ENCODE peak calls at places on chromosomes 11 and 22, in five cellular contexts. U is HepG2, Z is AG04450, K is spleen, A is mucosa of descending colon. E is an unnamed sample. For H3K9me3, the result is how much of the 10 kb centered on the place peaks cover.

GRCh38 chr11:8386134-8386864 is 122.6 kb upstream of the LMO1 start:
- DNase-seq in Z (no peak), U (no peak), A (no peak), K (no peak), E (no peak)

GRCh38 chr22:20466659-20467379 is 28.8 kb downstream of the KLHL22 start:
- DNase-seq in U (no peak), K (peak), Z (no peak), A (no peak), E (no peak)

GRCh38 chr22:35311551-35311999 is 11.9 kb downstream of the TOM1 start:
- DNase-seq in A (no peak), U (no peak), K (peak), Z (no peak), E (no peak)

GRCh38 chr22:31937328-31937727 is 7.0 kb upstream of the YWHAH start:
- DNase-seq in U (no peak), A (no peak), Z (no peak), K (peak), E (no peak)

GRCh38 chr11:114060402-114061052 is 1.0 kb downstream of the ZBTB16 start:
- DNase-seq in A (peak), U (no peak), Z (no peak), K (peak), E (no peak)

GRCh38 chr11:33452806-33453205 is 195.6 kb downstream of the HIPK3 start:
- DNase-seq in U (no peak), A (no peak), K (no peak), Z (peak), E (peak)

GRCh38 chr11:97072420-97072819 is 682.6 kb downstream of the JRKL start:
- DNase-seq in Z (no peak), U (no peak), K (no peak), A (no peak), E (no peak)

GRCh38 chr11:20762980-20763379 is 93.6 kb downstream of the NELL1 start:
- DNase-seq in K (no peak), U (no peak), Z (no peak), A (no peak), E (no peak)

GRCh38 chr22:46090631-46091201 is 59.6 kb upstream of the PPARA start:
- DNase-seq in Z (no peak), A (peak), K (peak), U (no peak), E (peak)

GRCh38 chr11:55942785-55943392 is 6.7 kb upstream of the OR5I1 start:
- DNase-seq in Z (no peak), U (peak), A (no peak), K (no peak), E (no peak)

GRCh38 chr22:24455039-24455438 is 27.6 kb downstream of the ADORA2A start:
- DNase-seq in K (no peak), A (no peak), U (no peak), Z (no peak), E (no peak)

GRCh38 chr22:32606181-32606580 is 131.6 kb downstream of the FBXO7 start:
- DNase-seq in U (no peak), Z (no peak), A (no peak), K (peak), E (no peak)

GRCh38 chr11:223026-223789 is 12.9 kb downstream of the SIRT3 start:
- DNase-seq in U (no peak), Z (no peak), A (no peak), K (no peak), E (no peak)

GRCh38 chr22:43883012-43883661 is 8.7 kb downstream of the PNPLA5 start:
- DNase-seq in Z (no peak), K (peak), U (peak), A (peak), E (peak)

GRCh38 chr11:108853864-108854263 is 189.0 kb downstream of the DDX10 start:
- DNase-seq in A (no peak), U (no peak), Z (no peak), K (no peak), E (peak)

GRCh38 chr11:61586792-61587430 is 6.0 kb upstream of the SYT7 start:
- DNase-seq in Z (no peak), A (no peak), K (no peak), U (peak), E (no peak)

GRCh38 chr11:22690891-22691290 is 24.5 kb downstream of the GAS2 start:
- DNase-seq in Z (no peak), U (no peak), K (no peak), A (no peak), E (no peak)
- H3K9me3 ChIP-seq in Z (under half), U (under half), K (under half), A (under half), E (under half)

GRCh38 chr11:10599388-10600175 is 31.1 kb upstream of the LYVE1 start:
- DNase-seq in U (peak), K (no peak), Z (peak), A (no peak), E (no peak)
- H3K4me3 ChIP-seq in U (no peak), K (no peak), Z (no peak), A (no peak), E (no peak)

GRCh38 chr11:66866007-66866406 is 9.1 kb downstream of the LRFN4 start:
- DNase-seq in Z (no peak), U (no peak), A (no peak), K (no peak), E (no peak)

GRCh38 chr11:66866420-66867010 is 9.7 kb downstream of the LRFN4 start:
- DNase-seq in Z (no peak), A (no peak), U (no peak), K (no peak), E (no peak)

GRCh38 chr11:66864172-66864901 is 7.5 kb downstream of the LRFN4 start:
- DNase-seq in Z (no peak), U (no peak), A (peak), K (no peak), E (no peak)

GRCh38 chr11:66863428-66864125 is 6.7 kb downstream of the LRFN4 start:
- DNase-seq in K (no peak), A (peak), Z (no peak), U (no peak), E (no peak)

DNA sequence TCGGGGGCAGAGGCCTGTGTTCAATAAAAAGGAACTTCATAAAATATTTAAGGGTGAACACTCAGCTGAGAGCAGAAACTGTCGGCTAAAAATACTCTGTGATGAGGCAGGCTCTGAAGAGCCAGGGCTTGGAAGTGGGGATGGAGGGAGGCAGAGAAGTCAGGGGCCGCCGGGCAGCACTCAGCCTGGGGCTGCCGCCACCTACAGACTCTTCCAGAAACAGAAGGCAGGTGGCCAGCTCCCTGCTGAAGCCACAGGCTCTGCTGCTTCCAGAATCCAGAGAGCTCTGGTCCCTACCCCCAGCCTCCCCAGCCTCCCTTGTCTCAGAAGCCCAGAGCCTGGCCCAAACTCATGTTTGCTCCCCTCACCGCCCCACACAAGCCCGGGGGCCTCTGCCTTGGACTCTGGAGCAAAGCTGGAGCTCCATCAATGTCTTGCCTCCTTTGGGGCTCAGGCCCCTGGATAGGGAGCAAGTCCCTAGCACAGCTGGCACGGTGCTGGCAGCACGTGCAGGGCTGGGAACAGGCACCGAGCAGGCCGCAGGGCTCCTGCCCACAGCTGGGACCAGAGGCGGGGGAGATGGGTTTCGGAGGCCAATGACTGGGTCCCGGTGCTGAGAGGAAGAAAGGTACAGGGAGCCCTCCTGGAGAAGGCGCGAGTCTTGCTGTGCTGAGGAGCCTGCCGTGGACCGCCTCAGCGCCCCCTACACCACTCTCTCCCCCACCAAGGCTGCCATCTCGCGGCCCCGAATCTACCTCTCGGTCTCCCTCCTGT is 8.2 kb downstream of the LRFN4 start:
- DNase-seq in K (no peak), Z (no peak), A (peak), U (no peak), E (no peak)
- H3K9me3 ChIP-seq in K (under half), Z (under half), A (under half), U (under half), E (under half)

GRCh38 chr11:69317401-69318092 is 23.6 kb downstream of the MYEOV start:
- DNase-seq in U (no peak), K (peak), Z (no peak), A (no peak), E (no peak)

GRCh38 chr11:69318093-69318420 is 24.1 kb downstream of the MYEOV start:
- DNase-seq in A (no peak), U (no peak), Z (no peak), K (no peak), E (no peak)

GRCh38 chr11:69320756-69321741 is 27.1 kb downstream of the MYEOV start:
- DNase-seq in Z (no peak), U (no peak), K (peak), A (no peak), E (no peak)

GRCh38 chr11:69320326-69320725 is 26.4 kb downstream of the MYEOV start:
- DNase-seq in A (no peak), Z (no peak), U (no peak), K (peak), E (no peak)

DNA sequence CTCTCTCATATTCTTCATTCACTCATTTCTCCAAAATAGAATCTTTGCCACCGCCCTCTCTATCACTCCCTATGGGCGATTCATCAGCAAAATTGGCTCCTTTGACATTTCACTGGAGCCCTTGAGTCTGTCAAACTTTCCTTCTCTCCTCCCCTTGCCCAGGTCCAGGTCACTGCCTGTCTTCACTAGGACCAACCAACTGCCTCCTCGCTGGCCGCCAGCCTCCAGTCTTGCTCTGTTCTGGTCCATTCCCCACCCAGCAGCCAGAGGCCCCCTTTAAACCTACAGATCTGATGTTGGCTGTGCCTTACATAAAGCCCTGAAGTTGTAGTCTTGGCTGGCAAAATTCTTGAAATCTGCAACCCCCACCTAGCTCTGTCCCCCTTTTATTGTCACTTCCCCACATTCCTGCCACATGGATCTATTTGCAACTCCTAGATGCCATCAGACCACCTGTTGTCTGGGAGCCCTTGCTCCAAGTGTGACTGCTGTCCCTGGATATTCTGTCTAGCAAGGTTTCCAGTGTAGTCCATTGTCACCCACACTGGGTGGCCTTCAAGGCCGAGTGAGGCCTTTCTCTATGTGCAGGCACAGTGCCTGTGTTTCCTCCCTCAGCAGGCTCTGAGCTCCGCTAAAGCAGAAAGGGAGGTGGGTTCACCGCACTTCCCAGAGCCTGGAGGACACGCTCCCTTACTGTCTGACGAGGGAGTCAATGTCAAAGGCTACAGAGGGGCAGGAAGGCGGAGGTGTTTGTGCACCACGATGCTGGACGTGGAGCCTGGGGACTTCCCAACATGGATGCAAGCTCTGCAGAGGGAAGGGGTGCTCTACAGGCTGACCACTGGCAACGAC is 25.5 kb downstream of the MYEOV start:
- DNase-seq in K (peak), Z (no peak), U (no peak), A (peak), E (no peak)
- H3K4me3 ChIP-seq in K (no peak), Z (no peak), U (no peak), A (no peak), E (no peak)

E was measured in MG63.